ENCODE peak calls at places on chromosomes 6 and 20, in four cellular contexts. L is left lung; T is NB4; I is CD4-positive, alpha-beta T cell. W is an unnamed sample.

GRCh38 chr20:13212750-13213149 is 8.3 kb upstream of the ISM1 start:
- DNase-seq in L (no peak), T (no peak), I (no peak), W (no peak)

GRCh38 chr20:60970601-60971000 is 281.5 kb upstream of the CDH4 start:
- DNase-seq in L (no peak), T (no peak), I (no peak), W (no peak)

GRCh38 chr20:32229351-32229750 is 21.7 kb downstream of the POFUT1 start:
- DNase-seq in L (no peak), T (no peak), I (no peak), W (no peak)

GRCh38 chr6:68777956-68778355 is 142.9 kb downstream of the ADGRB3 start:
- DNase-seq in L (no peak), T (no peak), I (no peak), W (no peak)

GRCh38 chr6:143408151-143408786 is 42.2 kb downstream of the ADAT2 start:
- DNase-seq in I (no peak), L (no peak), T (no peak), W (no peak)

GRCh38 chr6:158847786-158848185 is 28.6 kb upstream of the EZR start:
- DNase-seq in I (no peak), T (no peak), L (no peak), W (no peak)

GRCh38 chr20:4192378-4193048 is 177.2 kb upstream of the RNF24 start:
- DNase-seq in I (no peak), T (peak; percentile 76), L (no peak), W (no peak)

GRCh38 chr6:40634429-40634828 is 47.3 kb upstream of the LRFN2 start:
- DNase-seq in I (no peak), L (no peak), T (no peak), W (no peak)

GRCh38 chr20:57265649-57266250 is 691 bp downstream of the BMP7 start:
- DNase-seq in I (no peak), T (no peak), L (no peak), W (peak; percentile 30)

GRCh38 chr6:99602519-99603420 is 3.9 kb upstream of the PRDM13 start:
- DNase-seq in L (no peak), T (no peak), I (no peak), W (no peak)

GRCh38 chr20:25571817-25572216 is 13.5 kb downstream of the NINL start:
- DNase-seq in I (no peak), L (no peak), T (no peak), W (no peak)

GRCh38 chr6:75503291-75503690 is 9.7 kb upstream of the FILIP1 start:
- DNase-seq in L (no peak), I (no peak), T (no peak), W (no peak)

GRCh38 chr20:33811763-33812672 is 870 bp downstream of the CHMP4B start:
- DNase-seq in L (peak; percentile 74), I (no peak), T (peak; percentile 87), W (no peak)

GRCh38 chr6:165515963-165516624 is 146.9 kb downstream of the PDE10A start:
- DNase-seq in I (no peak), T (no peak), L (no peak), W (no peak)

GRCh38 chr6:62283828-62284411 is 2.1 kb downstream of the KHDRBS2 start:
- DNase-seq in L (no peak), T (peak; percentile 42), I (no peak), W (peak; percentile 9)

GRCh38 chr20:1469925-1470571 is 3.4 kb upstream of the NSFL1C start:
- DNase-seq in I (no peak), L (peak; percentile 84), T (peak; percentile 75), W (peak; percentile 65)

GRCh38 chr20:62156592-62157386 is 13.2 kb downstream of the SS18L1 start:
- DNase-seq in T (peak; percentile 69), L (no peak), I (peak; percentile 67), W (peak; percentile 74)

GRCh38 chr20:37521091-37521771 is at the start of gene NNAT:
- DNase-seq in L (no peak), T (no peak), I (no peak), W (peak; percentile 40)

GRCh38 chr20:53522696-53523095 is 70.9 kb downstream of the ZNF217 start:
- DNase-seq in T (no peak), I (no peak), L (no peak), W (no peak)

GRCh38 chr6:106886922-106887797 is 87.4 kb downstream of the CD24 start:
- DNase-seq in L (no peak), T (no peak), I (no peak), W (no peak)

GRCh38 chr6:46651766-46652165 is 852 bp downstream of the CYP39A1 start:
- DNase-seq in L (no peak), I (no peak), T (no peak), W (no peak)

GRCh38 chr6:42338573-42339218 is 113.0 kb downstream of the TRERF1 start:
- DNase-seq in L (no peak), T (peak; percentile 96), I (no peak), W (no peak)

GRCh38 chr20:51893723-51894122 is 91.4 kb upstream of the SALL4 start:
- DNase-seq in I (no peak), T (no peak), L (no peak), W (no peak)

GRCh38 chr6:148971027-148971927 is 224.4 kb downstream of the UST start:
- DNase-seq in T (no peak), L (no peak), I (no peak), W (no peak)

GRCh38 chr6:21804941-21805610 is 211.5 kb downstream of the SOX4 start:
- DNase-seq in T (no peak), L (no peak), I (no peak), W (no peak)

GRCh38 chr20:12255571-12255970 is 337.9 kb downstream of the BTBD3 start:
- DNase-seq in T (no peak), I (no peak), L (no peak), W (no peak)

GRCh38 chr20:44411020-44411756 is 55.7 kb downstream of the HNF4A start:
- DNase-seq in T (no peak), L (no peak), I (no peak), W (no peak)

GRCh38 chr6:123604067-123604466 is 32.7 kb downstream of the TRDN start:
- DNase-seq in T (no peak), I (no peak), L (no peak), W (no peak)

GRCh38 chr6:154901856-154902552 is 93.1 kb upstream of the TIAM2 start:
- DNase-seq in I (no peak), L (no peak), T (no peak), W (no peak)

GRCh38 chr20:32249030-32249738 is 28.3 kb upstream of the KIF3B start:
- DNase-seq in I (no peak), T (peak; percentile 81), L (no peak), W (no peak)

GRCh38 chr20:59835057-59835447 is 98.4 kb downstream of the SYCP2 start:
- DNase-seq in L (no peak), T (no peak), I (no peak), W (no peak)

GRCh38 chr20:8060977-8061376 is 41.4 kb upstream of the TMX4 start:
- DNase-seq in L (no peak), T (no peak), I (no peak), W (no peak)

GRCh38 chr6:140107216-140107615 is 732.8 kb upstream of the CITED2 start:
- DNase-seq in T (no peak), L (no peak), I (no peak), W (no peak)

GRCh38 chr6:40727272-40727671 is 140.1 kb upstream of the LRFN2 start:
- DNase-seq in I (no peak), T (peak; percentile 31), L (no peak), W (no peak)

GRCh38 chr6:139446104-139446715 is 71.8 kb upstream of the CITED2 start:
- DNase-seq in T (no peak), I (no peak), L (no peak), W (no peak)

GRCh38 chr6:113122060-113122459 is 735.1 kb upstream of the MARCKS start:
- DNase-seq in T (no peak), L (no peak), I (no peak), W (no peak)

GRCh38 chr6:109186012-109186411 is 90.7 kb downstream of the CEP57L1 start:
- DNase-seq in I (no peak), T (no peak), L (no peak), W (no peak)

GRCh38 chr6:109192865-109193264 is 97.6 kb downstream of the CEP57L1 start:
- DNase-seq in I (no peak), L (no peak), T (no peak), W (no peak)

GRCh38 chr6:109187399-109188114 is 92.2 kb downstream of the CEP57L1 start:
- DNase-seq in I (peak; percentile 60), T (peak; percentile 60), L (peak; percentile 41), W (peak; percentile 42)

GRCh38 chr6:109184638-109185037 is 89.3 kb downstream of the CEP57L1 start:
- DNase-seq in L (no peak), T (no peak), I (no peak), W (no peak)

DNA sequence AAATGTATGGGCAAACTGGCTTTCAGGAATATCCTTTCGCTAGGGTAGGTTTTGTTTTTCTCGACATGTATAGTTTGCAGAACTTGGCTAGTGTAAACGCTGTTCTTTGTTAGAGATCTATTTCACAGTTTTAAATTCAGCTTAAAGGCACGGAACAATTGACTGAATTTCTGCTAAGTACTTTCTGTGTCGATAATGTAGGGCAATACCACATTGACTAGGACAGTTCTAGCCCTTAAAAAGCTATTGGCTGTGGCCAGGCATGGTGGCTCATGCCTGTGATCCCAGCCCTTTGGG is 92.8 kb downstream of the CEP57L1 start:
- DNase-seq in I (no peak), L (no peak), T (no peak), W (no peak)
- TF ChIP-seq CTCF in I (no peak), L (no peak), T (no peak), W (no peak)

GRCh38 chr20:40359127-40359892 is 329.7 kb downstream of the MAFB start:
- DNase-seq in I (no peak), T (peak; percentile 44), L (no peak), W (no peak)

GRCh38 chr20:40361916-40362315 is 327.1 kb downstream of the MAFB start:
- DNase-seq in T (no peak), L (no peak), I (no peak), W (no peak)
- TF ChIP-seq CTCF in T (no peak), L (no peak), I (no peak), W (no peak)

GRCh38 chr20:55057779-55058415 is 582.5 kb downstream of the DOK5 start:
- DNase-seq in I (no peak), L (no peak), T (no peak), W (no peak)
- TF ChIP-seq CTCF in I (no peak), L (no peak), T (peak; percentile 36), W (peak; percentile 53)

GRCh38 chr6:137015943-137016342 is 28.8 kb downstream of the IL20RA start:
- DNase-seq in I (no peak), L (no peak), T (no peak), W (no peak)

GRCh38 chr6:137013031-137013430 is 31.7 kb downstream of the IL20RA start:
- DNase-seq in I (no peak), T (no peak), L (no peak), W (no peak)

GRCh38 chr6:137016366-137016765 is 28.4 kb downstream of the IL20RA start:
- DNase-seq in I (no peak), T (no peak), L (no peak), W (no peak)

GRCh38 chr6:137011406-137011805 is 33.4 kb downstream of the IL20RA start:
- DNase-seq in L (no peak), T (no peak), I (no peak), W (no peak)

GRCh38 chr6:137013738-137014602 is 30.8 kb downstream of the IL20RA start:
- DNase-seq in I (no peak), L (no peak), T (peak; percentile 37), W (no peak)
- TF ChIP-seq CTCF in I (no peak), L (no peak), T (peak; percentile 40), W (peak; percentile 58)

GRCh38 chr6:33312361-33313104 is 1.3 kb downstream of the TAPBP start:
- DNase-seq in T (peak; percentile 64), L (peak; percentile 91), I (peak; percentile 81), W (no peak)
- TF ChIP-seq CTCF in T (no peak), L (no peak), I (no peak), W (no peak)